ENCODE peak calls at places on chromosomes 16 and 17, in nine cellular contexts. Y, F, G, B, O, Q, M, K and S are unnamed samples.

GRCh38 chr17:76844846-76845245 is 23.4 kb upstream of the MGAT5B start:
- DNase-seq in Y (no peak), F (no peak), G (no peak), B (no peak), O (no peak), Q (no peak), M (no peak), K (no peak), S (no peak)

GRCh38 chr17:81817758-81818147 is 13.8 kb downstream of the GCGR start:
- DNase-seq in Y (no peak), F (no peak), G (no peak), B (no peak), O (no peak), Q (no peak), M (no peak), K (no peak), S (no peak)

GRCh38 chr17:61335845-61336655 is 63.6 kb upstream of the TBX2 start:
- DNase-seq in Y (no peak), F (peak; percentile 90), G (no peak), B (peak; percentile 63), O (no peak), Q (peak; percentile 97), M (peak; percentile 57), K (no peak), S (no peak)

GRCh38 chr17:36592316-36592710 is 634 bp downstream of the DHRS11 start:
- DNase-seq in Y (peak; percentile 24), F (no peak), G (no peak), B (no peak), O (no peak), Q (peak; percentile 24), M (peak; percentile 43), K (no peak), S (no peak)

GRCh38 chr16:57352636-57353047 is 5.9 kb upstream of the CCL22 start:
- DNase-seq in Y (no peak), F (no peak), G (no peak), B (no peak), O (no peak), Q (no peak), M (no peak), K (no peak), S (no peak)

GRCh38 chr17:21194688-21195087 is 19.3 kb downstream of the TMEM11 start:
- DNase-seq in Y (no peak), F (peak; percentile 80), G (no peak), B (no peak), O (peak; percentile 31), Q (peak; percentile 44), M (no peak), K (no peak), S (no peak)

GRCh38 chr16:51155901-51156810 is 5.1 kb upstream of the SALL1 start:
- DNase-seq in Y (no peak), F (peak; percentile 40), G (no peak), B (peak; percentile 13), O (peak; percentile 25), Q (no peak), M (no peak), K (no peak), S (no peak)

GRCh38 chr17:34163681-34164080 is 91.4 kb upstream of the CCL2 start:
- DNase-seq in Y (no peak), F (peak; percentile 48), G (no peak), B (peak; percentile 29), O (peak; percentile 29), Q (no peak), M (no peak), K (no peak), S (no peak)

GRCh38 chr17:67491009-67491677 is 114.1 kb downstream of the PITPNC1 start:
- DNase-seq in Y (no peak), F (peak; percentile 99), G (peak; percentile 89), B (peak; percentile 91), O (peak; percentile 98), Q (peak; percentile 78), M (peak; percentile 73), K (peak; percentile 68), S (peak; percentile 95)

GRCh38 chr16:83953796-83954576 is 946 bp downstream of the OSGIN1 start:
- DNase-seq in Y (peak; percentile 33), F (peak; percentile 23), G (no peak), B (peak; percentile 72), O (peak; percentile 40), Q (peak; percentile 22), M (no peak), K (no peak), S (no peak)

GRCh38 chr16:84266451-84266850 is 26.6 kb upstream of the KCNG4 start:
- DNase-seq in Y (peak; percentile 62), F (peak; percentile 44), G (no peak), B (peak; percentile 88), O (peak; percentile 75), Q (peak; percentile 11), M (no peak), K (peak; percentile 27), S (no peak)

GRCh38 chr17:74467221-74467951 is 952 bp downstream of the CD300A start:
- DNase-seq in Y (peak; percentile 25), F (no peak), G (no peak), B (no peak), O (no peak), Q (no peak), M (peak; percentile 51), K (no peak), S (no peak)

GRCh38 chr16:75063549-75064082 is 53.0 kb downstream of the LDHD start:
- DNase-seq in Y (no peak), F (no peak), G (no peak), B (no peak), O (no peak), Q (no peak), M (no peak), K (no peak), S (no peak)

GRCh38 chr16:56269824-56270684 is 78.8 kb downstream of the GNAO1 start:
- DNase-seq in Y (no peak), F (no peak), G (peak; percentile 48), B (peak; percentile 31), O (peak; percentile 63), Q (peak; percentile 10), M (no peak), K (no peak), S (no peak)

GRCh38 chr16:16137110-16137509 is 86.2 kb downstream of the ABCC6 start:
- DNase-seq in Y (no peak), F (no peak), G (no peak), B (no peak), O (no peak), Q (no peak), M (no peak), K (no peak), S (no peak)

GRCh38 chr16:52561910-52562741 is 15.2 kb upstream of the TOX3 start:
- DNase-seq in Y (no peak), F (no peak), G (no peak), B (peak; percentile 47), O (no peak), Q (peak; percentile 97), M (peak; percentile 41), K (no peak), S (no peak)

GRCh38 chr16:87044031-87044380 is 273.2 kb downstream of the C16orf95 start:
- DNase-seq in Y (no peak), F (no peak), G (no peak), B (peak; percentile 6), O (no peak), Q (no peak), M (no peak), K (no peak), S (no peak)

GRCh38 chr17:57357830-57358426 is 101.6 kb downstream of the MSI2 start:
- DNase-seq in Y (no peak), F (no peak), G (no peak), B (no peak), O (no peak), Q (no peak), M (no peak), K (no peak), S (no peak)

GRCh38 chr17:77708049-77708448 is 250.5 kb upstream of the TNRC6C start:
- DNase-seq in Y (no peak), F (no peak), G (no peak), B (no peak), O (no peak), Q (no peak), M (no peak), K (no peak), S (no peak)

GRCh38 chr17:77426676-77427386 is 286.1 kb downstream of the SEC14L1 start:
- DNase-seq in Y (no peak), F (no peak), G (no peak), B (no peak), O (no peak), Q (no peak), M (no peak), K (no peak), S (no peak)

GRCh38 chr17:57869599-57870282 is 19.9 kb upstream of the MRPS23 start:
- DNase-seq in Y (no peak), F (peak; percentile 94), G (no peak), B (peak; percentile 62), O (peak; percentile 69), Q (no peak), M (no peak), K (no peak), S (no peak)

GRCh38 chr17:60752873-60753577 is 75.4 kb downstream of the BCAS3 start:
- DNase-seq in Y (no peak), F (no peak), G (no peak), B (no peak), O (no peak), Q (no peak), M (no peak), K (no peak), S (no peak)

GRCh38 chr17:73738751-73739575 is 94.7 kb upstream of the SDK2 start:
- DNase-seq in Y (no peak), F (no peak), G (no peak), B (no peak), O (no peak), Q (no peak), M (no peak), K (no peak), S (no peak)

GRCh38 chr16:3949287-3949686 is 68.8 kb upstream of the CREBBP start:
- DNase-seq in Y (no peak), F (no peak), G (no peak), B (no peak), O (peak; percentile 33), Q (no peak), M (no peak), K (no peak), S (peak; percentile 74)

GRCh38 chr17:75087558-75088453 is at the start of gene SLC16A5:
- DNase-seq in Y (peak; percentile 57), F (peak; percentile 75), G (peak; percentile 86), B (peak; percentile 95), O (peak; percentile 84), Q (peak; percentile 71), M (peak; percentile 96), K (peak; percentile 42), S (peak; percentile 92)

GRCh38 chr16:10817963-10818941 is at the start of gene TVP23A:
- DNase-seq in Y (no peak), F (no peak), G (no peak), B (no peak), O (peak; percentile 13), Q (no peak), M (no peak), K (no peak), S (no peak)

GRCh38 chr16:29820730-29821662 is 734 bp downstream of the MVP start:
- DNase-seq in Y (peak; percentile 78), F (no peak), G (peak; percentile 60), B (peak; percentile 59), O (peak; percentile 23), Q (no peak), M (peak; percentile 83), K (no peak), S (no peak)

GRCh38 chr16:85151603-85152413 is 39.5 kb upstream of the CIBAR2 start:
- DNase-seq in Y (no peak), F (peak; percentile 84), G (peak; percentile 80), B (no peak), O (peak; percentile 80), Q (peak; percentile 33), M (no peak), K (no peak), S (no peak)

GRCh38 chr17:9729034-9729650 is 62.2 kb downstream of the DHRS7C start:
- DNase-seq in Y (no peak), F (peak; percentile 68), G (no peak), B (peak; percentile 78), O (peak; percentile 60), Q (peak; percentile 2), M (no peak), K (no peak), S (no peak)

GRCh38 chr17:17729620-17730249 is 48.5 kb downstream of the RAI1 start:
- DNase-seq in Y (peak; percentile 71), F (no peak), G (no peak), B (peak; percentile 48), O (no peak), Q (peak; percentile 72), M (no peak), K (no peak), S (no peak)

GRCh38 chr17:15442316-15443185 is 24.9 kb downstream of the CDRT4 start:
- DNase-seq in Y (no peak), F (no peak), G (no peak), B (no peak), O (no peak), Q (no peak), M (no peak), K (no peak), S (no peak)